ENCODE peak calls at places on chromosomes 6 and 20, in eight cellular contexts. M is foreskin keratinocyte, G is RWPE1, D is mammary epithelial cell, B is Daoy, S is substantia nigra, J is keratinocyte, U is erythroblast. I is an unnamed sample.

GRCh38 chr6:31952140-31952805 is 6.4 kb downstream of the CFB start:
- DNase-seq in M (peak), G (peak), D (peak), B (peak), S (no peak), U (peak), J (no peak), I (no peak)

GRCh38 chr20:25065625-25066338 is 7.8 kb upstream of the ACSS1 start:
- DNase-seq in S (no peak), G (peak), U (peak), M (peak), D (peak), B (peak), J (no peak), I (peak)

GRCh38 chr6:13528777-13529343 is 41.5 kb upstream of the GFOD1 start:
- DNase-seq in G (no peak), U (no peak), D (no peak), S (no peak), J (no peak), M (no peak), B (no peak), I (no peak)

GRCh38 chr6:165841153-165841558 is 178.1 kb upstream of the PDE10A start:
- DNase-seq in J (no peak), U (no peak), D (no peak), B (no peak), S (no peak), G (no peak), M (no peak), I (no peak)

GRCh38 chr20:19709635-19710335 is 48.3 kb upstream of the RIN2 start:
- DNase-seq in J (no peak), G (no peak), D (no peak), B (no peak), M (no peak), S (no peak), U (no peak), I (no peak)

GRCh38 chr20:56995157-56995556 is 271.3 kb downstream of the BMP7 start:
- DNase-seq in B (no peak), G (peak), U (no peak), S (no peak), M (no peak), D (no peak), J (no peak), I (no peak)

GRCh38 chr20:19780261-19780660 is 22.2 kb downstream of the RIN2 start:
- DNase-seq in M (no peak), S (no peak), B (no peak), G (no peak), U (no peak), J (no peak), D (no peak), I (no peak)

GRCh38 chr6:69816569-69816968 is 19.8 kb upstream of the LMBRD1 start:
- DNase-seq in D (no peak), B (peak), J (no peak), G (no peak), U (no peak), S (no peak), M (no peak), I (no peak)

GRCh38 chr6:35601331-35602132 is 87.2 kb downstream of the FKBP5 start:
- DNase-seq in M (peak), J (no peak), B (peak), S (peak), G (peak), D (peak), U (no peak), I (no peak)

GRCh38 chr20:8062781-8063180 is 43.2 kb upstream of the TMX4 start:
- DNase-seq in M (no peak), B (no peak), S (no peak), G (no peak), J (no peak), U (no peak), D (no peak), I (no peak)

GRCh38 chr6:27092316-27092692 is 155.2 kb upstream of the PRSS16 start:
- DNase-seq in B (no peak), J (no peak), G (peak), M (no peak), U (no peak), S (no peak), D (no peak), I (no peak)

GRCh38 chr6:158068893-158069799 is 87.5 kb downstream of the SYNJ2 start:
- DNase-seq in U (no peak), J (peak), B (peak), S (no peak), M (peak), G (peak), D (peak), I (no peak)

GRCh38 chr20:59939879-59940128 is 301 bp downstream of the PPP1R3D start:
- DNase-seq in G (no peak), U (peak), J (no peak), D (no peak), B (peak), M (no peak), S (no peak), I (no peak)

GRCh38 chr20:8766868-8767390 is 302.0 kb upstream of the PLCB4 start:
- DNase-seq in M (no peak), J (no peak), U (no peak), G (no peak), S (no peak), D (no peak), B (no peak), I (no peak)

GRCh38 chr6:7258231-7258763 is 54.7 kb downstream of the SSR1 start:
- DNase-seq in J (no peak), M (no peak), G (no peak), D (no peak), U (peak), B (no peak), S (no peak), I (no peak)

GRCh38 chr20:17620371-17621228 is 50.7 kb downstream of the DSTN start:
- DNase-seq in M (no peak), D (no peak), G (no peak), U (no peak), B (no peak), J (no peak), S (no peak), I (no peak)

I was measured in hypothalamus.